ENCODE peak calls at places on chromosomes 4 and X, in five cellular contexts. One of them, this sample, is unnamed.

GRCh38 chr4:138957302-138957701 is 58.3 kb upstream of the NOCT start:
- DNase-seq in neuronal stem cell: no peak
- DNase-seq in GM23248: no peak
- DNase-seq in heart right ventricle: no peak
- DNase-seq in AG20443: no peak
- DNase-seq in this sample: no peak

GRCh38 chrX:125395626-125396025 is 76.0 kb downstream of the TEX13C start:
- DNase-seq in heart right ventricle: no peak
- DNase-seq in GM23248: no peak
- DNase-seq in AG20443: no peak
- DNase-seq in neuronal stem cell: no peak
- DNase-seq in this sample: no peak

GRCh38 chr4:129362685-129363274 is 266.8 kb downstream of the C4orf33 start:
- DNase-seq in heart right ventricle: peak; percentile 51
- DNase-seq in GM23248: peak; percentile 70
- DNase-seq in AG20443: peak; percentile 75
- DNase-seq in neuronal stem cell: peak; percentile 81
- DNase-seq in this sample: no peak

GRCh38 chr4:147244786-147245185 is 236.1 kb upstream of the EDNRA start:
- DNase-seq in neuronal stem cell: no peak
- DNase-seq in GM23248: no peak
- DNase-seq in AG20443: no peak
- DNase-seq in heart right ventricle: no peak
- DNase-seq in this sample: no peak

GRCh38 chr4:177229331-177229730 is 80.3 kb upstream of the NEIL3 start:
- DNase-seq in GM23248: peak; percentile 32
- DNase-seq in AG20443: peak; percentile 14
- DNase-seq in neuronal stem cell: no peak
- DNase-seq in heart right ventricle: no peak
- DNase-seq in this sample: no peak

GRCh38 chr4:6658635-6659075 is 18.2 kb downstream of the MRFAP1 start:
- DNase-seq in GM23248: peak; percentile 69
- DNase-seq in AG20443: peak; percentile 62
- DNase-seq in neuronal stem cell: no peak
- DNase-seq in heart right ventricle: no peak
- DNase-seq in this sample: no peak

GRCh38 chrX:63784902-63785692 is at the start of gene ARHGEF9:
- DNase-seq in heart right ventricle: peak; percentile 5
- DNase-seq in AG20443: peak; percentile 33
- DNase-seq in GM23248: peak; percentile 32
- DNase-seq in neuronal stem cell: peak; percentile 44
- DNase-seq in this sample: no peak

GRCh38 chr4:57182132-57182874 is 72.1 kb upstream of the IGFBP7 start:
- DNase-seq in GM23248: no peak
- DNase-seq in neuronal stem cell: no peak
- DNase-seq in AG20443: no peak
- DNase-seq in heart right ventricle: peak; percentile 64
- DNase-seq in this sample: no peak

GRCh38 chr4:20992002-20992401 is 291.7 kb downstream of the PACRGL start:
- DNase-seq in neuronal stem cell: no peak
- DNase-seq in GM23248: no peak
- DNase-seq in AG20443: no peak
- DNase-seq in heart right ventricle: no peak
- DNase-seq in this sample: no peak

GRCh38 chr4:74583066-74583700 is 138.2 kb downstream of the AREG start:
- DNase-seq in heart right ventricle: no peak
- DNase-seq in neuronal stem cell: no peak
- DNase-seq in AG20443: no peak
- DNase-seq in GM23248: peak; percentile 59
- DNase-seq in this sample: no peak

GRCh38 chrX:20454117-20454516 is 187.4 kb upstream of the RPS6KA3 start:
- DNase-seq in GM23248: peak; percentile 69
- DNase-seq in neuronal stem cell: no peak
- DNase-seq in AG20443: peak; percentile 16
- DNase-seq in heart right ventricle: no peak
- DNase-seq in this sample: no peak

GRCh38 chr4:158496030-158496741 is 25.5 kb upstream of the RXFP1 start:
- DNase-seq in neuronal stem cell: peak; percentile 36
- DNase-seq in GM23248: peak; percentile 4
- DNase-seq in heart right ventricle: peak; percentile 18
- DNase-seq in AG20443: no peak
- DNase-seq in this sample: no peak

GRCh38 chr4:111712093-111712677 is 433.1 kb upstream of the FAM241A start:
- DNase-seq in heart right ventricle: no peak
- DNase-seq in GM23248: no peak
- DNase-seq in AG20443: no peak
- DNase-seq in neuronal stem cell: no peak
- DNase-seq in this sample: no peak

GRCh38 chrX:119189586-119189985 is 46.5 kb upstream of the PGRMC1 start:
- DNase-seq in GM23248: peak; percentile 76
- DNase-seq in heart right ventricle: peak; percentile 50
- DNase-seq in AG20443: peak; percentile 59
- DNase-seq in neuronal stem cell: no peak
- DNase-seq in this sample: no peak

GRCh38 chrX:32842053-32842452 is 369.3 kb downstream of the DMD start:
- DNase-seq in AG20443: no peak
- DNase-seq in heart right ventricle: no peak
- DNase-seq in neuronal stem cell: no peak
- DNase-seq in GM23248: no peak
- DNase-seq in this sample: no peak

GRCh38 chrX:153460826-153461225 is 9.6 kb downstream of the HAUS7 start:
- DNase-seq in GM23248: peak; percentile 56
- DNase-seq in neuronal stem cell: no peak
- DNase-seq in heart right ventricle: peak; percentile 29
- DNase-seq in AG20443: peak; percentile 58
- DNase-seq in this sample: no peak

GRCh38 chrX:257681-258289 is 23.4 kb upstream of the PLCXD1 start:
- DNase-seq in GM23248: no peak
- DNase-seq in heart right ventricle: no peak
- DNase-seq in neuronal stem cell: no peak
- DNase-seq in AG20443: no peak
- DNase-seq in this sample: no peak

GRCh38 chrX:23784487-23785301 is 1.7 kb downstream of the SAT1 start:
- DNase-seq in neuronal stem cell: no peak
- DNase-seq in heart right ventricle: no peak
- DNase-seq in AG20443: peak; percentile 28
- DNase-seq in GM23248: peak; percentile 85
- DNase-seq in this sample: peak; percentile 55

GRCh38 chr4:132063829-132064228 is 1085.3 kb upstream of the PCDH10 start:
- DNase-seq in neuronal stem cell: no peak
- DNase-seq in GM23248: no peak
- DNase-seq in heart right ventricle: no peak
- DNase-seq in AG20443: no peak
- DNase-seq in this sample: no peak

This sample was measured in SIG-M5.